ENCODE peak calls at places on chromosome 10, in four cellular contexts. One of them, this sample, is unnamed. For H3K36me3 and H3K4me1, the result is how much of the 10 kb centered on the place peaks cover.

GRCh38 chr10:25063644-25064043 is 47.2 kb downstream of the THNSL1 start:
- DNase-seq in right lobe of liver: no peak
- DNase-seq in kidney: no peak
- DNase-seq in OCI-LY7: no peak
- DNase-seq in this sample: no peak

GRCh38 chr10:94402204-94403033 is at the start of gene TBC1D12:
- DNase-seq in right lobe of liver: peak
- DNase-seq in kidney: peak
- DNase-seq in OCI-LY7: peak
- DNase-seq in this sample: peak

GRCh38 chr10:11178606-11179221 is 161.0 kb downstream of the CELF2 start:
- DNase-seq in right lobe of liver: no peak
- DNase-seq in kidney: no peak
- DNase-seq in OCI-LY7: peak
- DNase-seq in this sample: peak

GRCh38 chr10:94456942-94457341 is 54.6 kb downstream of the TBC1D12 start:
- DNase-seq in right lobe of liver: no peak
- DNase-seq in kidney: no peak
- DNase-seq in OCI-LY7: no peak
- DNase-seq in this sample: no peak

GRCh38 chr10:5317547-5318107 is 47.1 kb upstream of the UCN3 start:
- DNase-seq in right lobe of liver: no peak
- DNase-seq in kidney: no peak
- DNase-seq in OCI-LY7: peak
- DNase-seq in this sample: no peak

GRCh38 chr10:84196083-84196482 is 1.7 kb downstream of the CDHR1 start:
- DNase-seq in right lobe of liver: no peak
- DNase-seq in kidney: no peak
- DNase-seq in OCI-LY7: no peak
- DNase-seq in this sample: peak

GRCh38 chr10:31171402-31172120 is 139.9 kb upstream of the ZNF438 start:
- DNase-seq in right lobe of liver: no peak
- DNase-seq in kidney: no peak
- DNase-seq in OCI-LY7: no peak
- DNase-seq in this sample: no peak

GRCh38 chr10:33277135-33277536 is 57.3 kb downstream of the NRP1 start:
- DNase-seq in right lobe of liver: peak
- DNase-seq in kidney: peak
- DNase-seq in OCI-LY7: no peak
- DNase-seq in this sample: no peak

GRCh38 chr10:133357293-133358151 is at the start of gene FUOM:
- DNase-seq in right lobe of liver: peak
- DNase-seq in kidney: no peak
- DNase-seq in OCI-LY7: peak
- DNase-seq in this sample: peak

GRCh38 chr10:133324198-133324792 is 12.4 kb downstream of the CALY start:
- DNase-seq in right lobe of liver: peak
- DNase-seq in kidney: peak
- DNase-seq in OCI-LY7: peak
- DNase-seq in this sample: peak

GRCh38 chr10:130997267-130998045 is 314.1 kb downstream of the TCERG1L start:
- DNase-seq in right lobe of liver: no peak
- DNase-seq in kidney: no peak
- DNase-seq in OCI-LY7: no peak
- DNase-seq in this sample: no peak

GRCh38 chr10:92112462-92112861 is 178.4 kb downstream of the CPEB3 start:
- DNase-seq in right lobe of liver: no peak
- DNase-seq in kidney: no peak
- DNase-seq in OCI-LY7: no peak
- DNase-seq in this sample: no peak

GRCh38 chr10:118663176-118663575 is 67.7 kb upstream of the PRLHR start:
- DNase-seq in right lobe of liver: no peak
- DNase-seq in kidney: no peak
- DNase-seq in OCI-LY7: no peak
- DNase-seq in this sample: no peak

GRCh38 chr10:75021851-75022250 is 89.6 kb upstream of the SAMD8 start:
- DNase-seq in right lobe of liver: peak
- DNase-seq in kidney: no peak
- DNase-seq in OCI-LY7: no peak
- DNase-seq in this sample: no peak

GRCh38 chr10:104127411-104127810 is 5.4 kb downstream of the SFR1 start:
- DNase-seq in right lobe of liver: no peak
- DNase-seq in kidney: no peak
- DNase-seq in OCI-LY7: peak
- DNase-seq in this sample: no peak

GRCh38 chr10:92691042-92691590 is 1.4 kb downstream of the HHEX start:
- DNase-seq in right lobe of liver: peak
- DNase-seq in kidney: peak
- DNase-seq in OCI-LY7: no peak
- DNase-seq in this sample: no peak

GRCh38 chr10:14327535-14327934 is 3.2 kb downstream of the FRMD4A start:
- DNase-seq in right lobe of liver: no peak
- DNase-seq in kidney: no peak
- DNase-seq in OCI-LY7: no peak
- DNase-seq in this sample: no peak

GRCh38 chr10:129719889-129720590 is 244.0 kb downstream of the EBF3 start:
- DNase-seq in right lobe of liver: no peak
- DNase-seq in kidney: peak
- DNase-seq in OCI-LY7: no peak
- DNase-seq in this sample: no peak

GRCh38 chr10:3107426-3107961 is 40.1 kb downstream of the PFKP start:
- DNase-seq in right lobe of liver: peak
- DNase-seq in kidney: peak
- DNase-seq in OCI-LY7: no peak
- DNase-seq in this sample: no peak

GRCh38 chr10:133276435-133277201 is at the start of gene ADAM8:
- DNase-seq in right lobe of liver: peak
- DNase-seq in kidney: peak
- DNase-seq in OCI-LY7: peak
- DNase-seq in this sample: peak

GRCh38 chr10:58064714-58065528 is 202.8 kb downstream of the IPMK start:
- DNase-seq in right lobe of liver: no peak
- DNase-seq in kidney: no peak
- DNase-seq in OCI-LY7: peak
- DNase-seq in this sample: no peak

GRCh38 chr10:43963379-43963778 is 314.7 kb upstream of the ZNF32 start:
- DNase-seq in right lobe of liver: no peak
- DNase-seq in kidney: no peak
- DNase-seq in OCI-LY7: no peak
- DNase-seq in this sample: no peak

GRCh38 chr10:71746344-71747037 is 26.8 kb downstream of the VSIR start:
- DNase-seq in right lobe of liver: no peak
- DNase-seq in kidney: peak
- DNase-seq in OCI-LY7: peak
- DNase-seq in this sample: peak

GRCh38 chr10:132780356-132780755 is 5.6 kb downstream of the NKX6-2 start:
- DNase-seq in right lobe of liver: no peak
- DNase-seq in kidney: no peak
- DNase-seq in OCI-LY7: no peak
- DNase-seq in this sample: no peak

GRCh38 chr10:29529146-29529545 is 105.6 kb downstream of the SVIL start:
- DNase-seq in right lobe of liver: no peak
- DNase-seq in kidney: no peak
- DNase-seq in OCI-LY7: no peak
- DNase-seq in this sample: no peak
- H3K36me3 ChIP-seq in right lobe of liver: under half
- H3K36me3 ChIP-seq in kidney: under half
- H3K36me3 ChIP-seq in OCI-LY7: under half
- H3K36me3 ChIP-seq in this sample: under half

GRCh38 chr10:29537799-29538198 is 97.0 kb downstream of the SVIL start:
- DNase-seq in right lobe of liver: no peak
- DNase-seq in kidney: no peak
- DNase-seq in OCI-LY7: no peak
- DNase-seq in this sample: no peak

GRCh38 chr10:29542723-29543122 is 92.0 kb downstream of the SVIL start:
- DNase-seq in right lobe of liver: no peak
- DNase-seq in kidney: no peak
- DNase-seq in OCI-LY7: no peak
- DNase-seq in this sample: no peak

GRCh38 chr10:29541826-29542225 is 92.9 kb downstream of the SVIL start:
- DNase-seq in right lobe of liver: no peak
- DNase-seq in kidney: no peak
- DNase-seq in OCI-LY7: no peak
- DNase-seq in this sample: no peak

GRCh38 chr10:29539398-29539797 is 95.4 kb downstream of the SVIL start:
- DNase-seq in right lobe of liver: no peak
- DNase-seq in kidney: no peak
- DNase-seq in OCI-LY7: no peak
- DNase-seq in this sample: no peak

DNA sequence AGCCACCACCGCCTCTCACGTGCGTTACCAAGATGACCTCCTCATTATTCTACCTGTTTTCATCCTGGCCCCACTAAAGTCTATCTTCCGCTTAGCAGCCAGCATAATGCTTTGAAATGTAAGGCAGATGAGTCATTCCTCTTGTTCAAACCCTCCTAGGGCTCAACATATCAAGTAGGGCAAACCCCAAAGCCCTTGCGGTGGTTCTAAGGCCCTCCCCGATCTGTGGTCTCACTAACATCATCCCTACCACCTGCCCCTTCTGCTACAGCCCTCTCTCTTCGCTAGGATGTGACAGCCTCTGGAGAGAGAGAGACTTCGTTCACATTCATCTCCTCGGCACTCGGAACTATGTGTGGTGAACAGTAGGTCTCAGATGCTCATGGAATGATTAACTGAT is 94.8 kb downstream of the SVIL start:
- DNase-seq in right lobe of liver: no peak
- DNase-seq in kidney: no peak
- DNase-seq in OCI-LY7: no peak
- DNase-seq in this sample: no peak
- H3K4me1 ChIP-seq in right lobe of liver: under half
- H3K4me1 ChIP-seq in kidney: under half
- H3K4me1 ChIP-seq in OCI-LY7: under half
- H3K4me1 ChIP-seq in this sample: under half

DNA sequence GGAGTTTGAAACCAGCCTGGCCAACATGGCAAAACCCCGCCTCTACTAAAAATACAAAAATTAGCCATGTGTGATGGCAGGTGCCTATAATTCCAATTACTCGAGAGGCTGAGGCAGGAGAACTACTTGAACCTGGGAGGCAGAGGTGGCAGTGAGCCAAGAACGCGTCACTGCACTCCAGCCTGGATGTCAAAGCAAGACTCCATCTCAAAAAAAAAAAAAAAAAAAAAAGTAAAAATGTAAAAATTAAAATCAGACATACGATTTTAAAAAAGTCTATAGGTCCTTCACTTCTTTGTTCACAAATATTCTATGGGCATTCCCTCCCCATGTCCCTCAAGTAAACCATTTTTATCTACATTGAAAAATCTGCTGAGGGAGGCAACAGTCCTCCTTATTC is 34.9 kb upstream of the TLL2 start:
- DNase-seq in right lobe of liver: peak
- DNase-seq in kidney: peak
- DNase-seq in OCI-LY7: no peak
- DNase-seq in this sample: no peak
- H3K36me3 ChIP-seq in right lobe of liver: under half
- H3K36me3 ChIP-seq in kidney: under half
- H3K36me3 ChIP-seq in OCI-LY7: half or more
- H3K36me3 ChIP-seq in this sample: under half

GRCh38 chr10:69349542-69349888 is 67.2 kb downstream of the TACR2 start:
- DNase-seq in right lobe of liver: no peak
- DNase-seq in kidney: no peak
- DNase-seq in OCI-LY7: no peak
- DNase-seq in this sample: no peak
- H3K4me1 ChIP-seq in right lobe of liver: under half
- H3K4me1 ChIP-seq in kidney: under half
- H3K4me1 ChIP-seq in OCI-LY7: under half
- H3K4me1 ChIP-seq in this sample: under half

GRCh38 chr10:100201549-100201948 is 15.7 kb upstream of the ERLIN1 start:
- DNase-seq in right lobe of liver: no peak
- DNase-seq in kidney: no peak
- DNase-seq in OCI-LY7: no peak
- DNase-seq in this sample: no peak

GRCh38 chr10:100209303-100209702 is 20.1 kb downstream of the CHUK start:
- DNase-seq in right lobe of liver: no peak
- DNase-seq in kidney: no peak
- DNase-seq in OCI-LY7: no peak
- DNase-seq in this sample: no peak

GRCh38 chr10:100208271-100208670 is 21.1 kb downstream of the CHUK start:
- DNase-seq in right lobe of liver: no peak
- DNase-seq in kidney: no peak
- DNase-seq in OCI-LY7: no peak
- DNase-seq in this sample: no peak

GRCh38 chr10:100204370-100204769 is 18.5 kb upstream of the ERLIN1 start:
- DNase-seq in right lobe of liver: no peak
- DNase-seq in kidney: no peak
- DNase-seq in OCI-LY7: no peak
- DNase-seq in this sample: no peak
- H3K36me3 ChIP-seq in right lobe of liver: under half
- H3K36me3 ChIP-seq in kidney: under half
- H3K36me3 ChIP-seq in OCI-LY7: half or more
- H3K36me3 ChIP-seq in this sample: under half

DNA sequence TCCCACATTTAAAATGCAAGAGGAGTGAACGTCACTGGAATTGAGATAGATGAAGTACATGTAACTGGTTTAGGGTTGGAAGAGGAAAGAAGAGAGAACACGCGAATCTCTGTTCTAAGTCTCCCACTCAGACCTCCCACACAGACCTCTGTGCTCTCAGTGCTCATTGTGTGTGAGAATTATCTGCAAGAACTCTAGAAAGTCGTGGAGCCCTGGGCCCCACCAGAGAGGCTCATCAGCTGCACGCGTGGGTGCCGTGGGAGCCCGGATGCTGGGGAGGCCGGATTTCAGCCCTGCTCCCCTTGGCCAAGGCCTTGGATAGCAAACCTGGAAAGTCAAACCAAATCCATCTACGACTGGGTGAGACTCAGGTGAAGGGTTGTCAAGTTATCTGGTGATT is 250.5 kb downstream of the ADARB2 start:
- DNase-seq in right lobe of liver: no peak
- DNase-seq in kidney: no peak
- DNase-seq in OCI-LY7: no peak
- DNase-seq in this sample: no peak
- H3K4me1 ChIP-seq in right lobe of liver: under half
- H3K4me1 ChIP-seq in kidney: under half
- H3K4me1 ChIP-seq in OCI-LY7: under half
- H3K4me1 ChIP-seq in this sample: under half

This sample was measured in mucosa of descending colon.